ENCODE peak calls at places on chromosomes 2 and 18, in seven cellular contexts. R, O, N, X, D, Y and T are unnamed samples.

GRCh38 chr2:3738454-3738853 is 35.1 kb downstream of the DCDC2C start:
- DNase-seq in R (peak), O (no peak), N (peak), X (peak), D (peak), Y (no peak), T (peak)

GRCh38 chr2:72077702-72078169 is 69.9 kb downstream of the CYP26B1 start:
- DNase-seq in R (no peak), O (no peak), N (no peak), X (no peak), D (no peak), Y (no peak), T (no peak)

GRCh38 chr2:217989221-217989948 is 13.4 kb downstream of the TNS1 start:
- DNase-seq in R (no peak), O (no peak), N (no peak), X (no peak), D (no peak), Y (no peak), T (no peak)

GRCh38 chr2:120620025-120620793 is 115.5 kb upstream of the GLI2 start:
- DNase-seq in R (no peak), O (no peak), N (no peak), X (peak), D (no peak), Y (no peak), T (no peak)

GRCh38 chr18:74139888-74140287 is 7.7 kb downstream of the FBXO15 start:
- DNase-seq in R (no peak), O (no peak), N (peak), X (peak), D (peak), Y (no peak), T (no peak)

GRCh38 chr2:99940963-99941362 is 201.4 kb downstream of the AFF3 start:
- DNase-seq in R (no peak), O (no peak), N (no peak), X (no peak), D (no peak), Y (no peak), T (no peak)

GRCh38 chr2:235468978-235469694 is 24.7 kb upstream of the AGAP1 start:
- DNase-seq in R (no peak), O (peak), N (no peak), X (peak), D (no peak), Y (no peak), T (no peak)

GRCh38 chr2:163753721-163754120 is 17.9 kb upstream of the FIGN start:
- DNase-seq in R (no peak), O (no peak), N (no peak), X (no peak), D (no peak), Y (no peak), T (no peak)

GRCh38 chr2:173656086-173656485 is 301.4 kb downstream of the CDCA7 start:
- DNase-seq in R (no peak), O (no peak), N (no peak), X (peak), D (no peak), Y (no peak), T (no peak)

GRCh38 chr2:28752608-28752984 is 966 bp downstream of the PPP1CB start:
- DNase-seq in R (no peak), O (no peak), N (no peak), X (no peak), D (no peak), Y (no peak), T (no peak)

GRCh38 chr18:23703057-23703986 is 14.1 kb downstream of the LAMA3 start:
- DNase-seq in R (peak), O (peak), N (peak), X (peak), D (no peak), Y (no peak), T (peak)